ENCODE peak calls at places on chromosomes 3 and 15, in seven cellular contexts. A is heart right ventricle; V is IMR-90; E is iPS DF 6.9; W is CD4-positive, CD25-positive, alpha-beta regulatory T cell; Q is astrocyte; H is A549. O is an unnamed sample.

GRCh38 chr3:102492300-102492699 is 57.5 kb downstream of the ZPLD1 start:
- DNase-seq in A (no peak), V (no peak), E (no peak), W (no peak), Q (no peak), H (no peak), O (no peak)

GRCh38 chr3:39982665-39983357 is 173.4 kb downstream of the MYRIP start:
- DNase-seq in A (no peak), V (no peak), E (no peak), W (no peak), Q (no peak), H (no peak), O (no peak)

GRCh38 chr3:55720614-55721013 is 233.5 kb upstream of the WNT5A start:
- DNase-seq in A (no peak), V (peak; percentile 80), E (no peak), W (no peak), Q (peak; percentile 35), H (peak; percentile 1), O (no peak)

GRCh38 chr15:65115542-65115941 is 542 bp upstream of the UBAP1L start:
- DNase-seq in A (no peak), V (no peak), E (no peak), W (no peak), Q (no peak), H (no peak), O (no peak)

GRCh38 chr3:57094606-57095005 is 34.1 kb downstream of the SPATA12 start:
- DNase-seq in A (no peak), V (peak; percentile 73), E (no peak), W (no peak), Q (no peak), H (no peak), O (no peak)

GRCh38 chr3:64358853-64359252 is 133.6 kb upstream of the PRICKLE2 start:
- DNase-seq in A (no peak), V (no peak), E (no peak), W (no peak), Q (no peak), H (no peak), O (no peak)

GRCh38 chr15:63587527-63587926 is 9.7 kb upstream of the FBXL22 start:
- DNase-seq in A (no peak), V (peak; percentile 78), E (no peak), W (no peak), Q (peak; percentile 37), H (no peak), O (no peak)

GRCh38 chr3:140537075-140537474 is 140.8 kb upstream of the TRIM42 start:
- DNase-seq in A (no peak), V (no peak), E (no peak), W (no peak), Q (no peak), H (no peak), O (no peak)

GRCh38 chr3:108006077-108006675 is 84.7 kb downstream of the CD47 start:
- DNase-seq in A (peak; percentile 35), V (no peak), E (no peak), W (no peak), Q (peak; percentile 76), H (no peak), O (no peak)

GRCh38 chr3:17424137-17424536 is 318.3 kb downstream of the TBC1D5 start:
- DNase-seq in A (no peak), V (peak; percentile 6), E (no peak), W (no peak), Q (no peak), H (no peak), O (no peak)

GRCh38 chr15:51558421-51558820 is 64.2 kb downstream of the DMXL2 start:
- DNase-seq in A (no peak), V (no peak), E (no peak), W (no peak), Q (no peak), H (no peak), O (no peak)

GRCh38 chr15:86773766-86774165 is 694.1 kb downstream of the AGBL1 start:
- DNase-seq in A (no peak), V (no peak), E (no peak), W (no peak), Q (no peak), H (no peak), O (no peak)

GRCh38 chr3:16060358-16060852 is 114.1 kb upstream of the GALNT15 start:
- DNase-seq in A (no peak), V (peak; percentile 100), E (peak; percentile 18), W (no peak), Q (peak; percentile 100), H (peak; percentile 96), O (no peak)

GRCh38 chr3:149128856-149129255 is 582 bp upstream of the HPS3 start:
- DNase-seq in A (no peak), V (peak; percentile 12), E (no peak), W (no peak), Q (peak; percentile 4), H (no peak), O (no peak)

GRCh38 chr3:42264399-42265058 is 1.5 kb downstream of the CCK start:
- DNase-seq in A (no peak), V (peak; percentile 16), E (peak; percentile 18), W (no peak), Q (no peak), H (peak; percentile 13), O (no peak)

GRCh38 chr3:186630950-186631624 is 9.1 kb upstream of the FETUB start:
- DNase-seq in A (no peak), V (no peak), E (no peak), W (no peak), Q (no peak), H (no peak), O (no peak)

GRCh38 chr3:97975466-97975865 is 3.2 kb upstream of the RIOX2 start:
- DNase-seq in A (no peak), V (no peak), E (no peak), W (no peak), Q (no peak), H (no peak), O (no peak)

GRCh38 chr15:48888836-48889235 is 10.9 kb downstream of the EID1 start:
- DNase-seq in A (no peak), V (no peak), E (no peak), W (no peak), Q (no peak), H (no peak), O (no peak)

GRCh38 chr3:21310176-21310575 is 440.8 kb downstream of the ZNF385D start:
- DNase-seq in A (no peak), V (peak; percentile 2), E (no peak), W (no peak), Q (no peak), H (no peak), O (no peak)

GRCh38 chr3:136916200-136916599 is 41.6 kb upstream of the IL20RB start:
- DNase-seq in A (no peak), V (no peak), E (no peak), W (no peak), Q (no peak), H (no peak), O (no peak)

GRCh38 chr3:136914739-136915138 is 43.0 kb upstream of the IL20RB start:
- DNase-seq in A (no peak), V (no peak), E (no peak), W (no peak), Q (no peak), H (no peak), O (no peak)

GRCh38 chr3:136920904-136921649 is 36.7 kb upstream of the IL20RB start:
- DNase-seq in A (no peak), V (no peak), E (no peak), W (no peak), Q (no peak), H (no peak), O (no peak)

GRCh38 chr3:136925425-136926190 is 32.2 kb upstream of the IL20RB start:
- DNase-seq in A (no peak), V (no peak), E (no peak), W (no peak), Q (no peak), H (no peak), O (no peak)

GRCh38 chr3:136919799-136920580 is 37.8 kb upstream of the IL20RB start:
- DNase-seq in A (no peak), V (no peak), E (no peak), W (peak; percentile 61), Q (peak; percentile 47), H (no peak), O (no peak)
- H3K9me3 ChIP-seq in A (no peaks in the 10 kb centered on the region), V (peaks cover 1% of the 10 kb centered on the region), E (no peaks in the 10 kb centered on the region), W (no peaks in the 10 kb centered on the region), Q (no peaks in the 10 kb centered on the region), H (no peaks in the 10 kb centered on the region), O (no peaks in the 10 kb centered on the region)

GRCh38 chr3:11556234-11556633 is 87.5 kb downstream of the VGLL4 start:
- DNase-seq in A (no peak), V (no peak), E (no peak), W (no peak), Q (no peak), H (no peak), O (peak; percentile 35)

GRCh38 chr3:11558918-11559815 is 84.5 kb downstream of the VGLL4 start:
- DNase-seq in A (no peak), V (no peak), E (no peak), W (no peak), Q (no peak), H (no peak), O (no peak)

GRCh38 chr3:11556851-11557644 is 86.7 kb downstream of the VGLL4 start:
- DNase-seq in A (peak; percentile 75), V (peak; percentile 88), E (no peak), W (no peak), Q (peak; percentile 90), H (no peak), O (no peak)

GRCh38 chr3:11558461-11558903 is 85.2 kb downstream of the VGLL4 start:
- DNase-seq in A (no peak), V (no peak), E (no peak), W (no peak), Q (peak; percentile 59), H (no peak), O (no peak)

DNA sequence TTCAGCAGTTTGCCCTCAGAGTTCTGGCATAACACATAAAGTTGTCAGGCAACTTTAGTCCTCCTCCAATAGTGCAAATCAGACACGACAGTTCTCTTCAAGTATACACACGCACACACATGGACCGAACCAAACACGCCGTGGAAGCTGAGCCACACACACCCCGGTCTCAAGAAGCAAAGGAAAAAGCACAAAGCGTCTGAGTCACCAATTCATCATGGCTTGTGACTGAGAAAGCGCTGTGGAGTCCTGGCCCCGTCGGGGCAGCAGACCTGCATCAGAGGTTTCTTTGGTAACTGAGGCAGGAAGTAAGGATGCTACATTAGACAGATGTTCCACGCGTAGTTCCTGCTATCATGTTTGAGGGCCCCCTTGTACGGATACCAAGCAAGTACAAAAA is 85.7 kb downstream of the VGLL4 start:
- DNase-seq in A (no peak), V (peak; percentile 90), E (no peak), W (no peak), Q (peak; percentile 91), H (no peak), O (no peak)
- H3K4me1 ChIP-seq in A (peaks cover 88% of the 10 kb centered on the region), V (peaks cover 34% of the 10 kb centered on the region), E (no peaks in the 10 kb centered on the region), W (no peaks in the 10 kb centered on the region), Q (peaks cover 54% of the 10 kb centered on the region), H (peaks cover 6% of the 10 kb centered on the region), O (no peaks in the 10 kb centered on the region)

GRCh38 chr15:25247418-25248030 is 191.3 kb downstream of the UBE3A start:
- DNase-seq in A (no peak), V (no peak), E (no peak), W (no peak), Q (no peak), H (no peak), O (no peak)
- H3K9me3 ChIP-seq in A (no peaks in the 10 kb centered on the region), V (peaks cover 69% of the 10 kb centered on the region), E (peaks cover 12% of the 10 kb centered on the region), W (no peaks in the 10 kb centered on the region), Q (peaks cover 35% of the 10 kb centered on the region), H (no peaks in the 10 kb centered on the region), O (no peaks in the 10 kb centered on the region)

DNA sequence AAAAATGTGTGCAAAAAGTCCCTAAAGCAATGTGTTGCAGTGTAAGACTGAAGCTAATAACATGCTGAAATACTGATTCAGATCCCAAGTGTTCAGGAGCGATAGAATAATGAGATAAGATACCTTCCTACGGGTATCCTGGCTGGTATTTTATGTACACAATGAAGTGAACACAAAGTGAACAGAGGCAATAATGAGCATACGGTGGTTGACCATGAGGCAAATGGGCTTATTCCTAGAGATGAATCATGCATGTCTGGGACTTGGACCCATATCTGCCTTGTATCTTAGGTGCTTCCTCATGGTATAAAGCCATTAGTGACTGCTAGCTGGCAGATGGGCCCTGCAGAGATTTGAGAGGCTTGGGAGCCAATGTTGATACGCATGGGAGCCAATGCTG is 21.5 kb downstream of the PTPRG start:
- DNase-seq in A (no peak), V (no peak), E (no peak), W (no peak), Q (no peak), H (no peak), O (no peak)
- H3K4me1 ChIP-seq in A (peaks cover 53% of the 10 kb centered on the region), V (peaks cover 8% of the 10 kb centered on the region), E (peaks cover 4% of the 10 kb centered on the region), W (no peaks in the 10 kb centered on the region), Q (no peaks in the 10 kb centered on the region), H (no peaks in the 10 kb centered on the region), O (no peaks in the 10 kb centered on the region)